ENCODE peak calls at places on chromosomes 16 and 17, in seven cellular contexts. B is right atrium auricular region, F is SJSA1, H is heart right ventricle, O is OCI-LY7, K is stomach, N is prostate gland. T is an unnamed sample.

GRCh38 chr17:29931253-29931932 is 1.4 kb upstream of the SSH2 start:
- DNase-seq in K (peak; percentile 69), F (peak; percentile 84), H (peak; percentile 71), B (peak; percentile 75), O (peak; percentile 99), N (peak; percentile 68), T (peak; percentile 54)

GRCh38 chr16:54447606-54448440 is 161.2 kb upstream of the IRX3 start:
- DNase-seq in N (no peak), H (no peak), O (no peak), F (peak; percentile 63), B (peak; percentile 61), K (no peak), T (no peak)

GRCh38 chr17:15947331-15947730 is 2.4 kb downstream of the ADORA2B start:
- DNase-seq in O (no peak), F (no peak), K (no peak), H (no peak), N (no peak), B (no peak), T (no peak)

GRCh38 chr16:15792563-15792971 is 64.3 kb downstream of the MYH11 start:
- DNase-seq in B (no peak), F (no peak), N (no peak), O (peak; percentile 61), H (no peak), K (no peak), T (no peak)

GRCh38 chr16:14132696-14133048 is 61.6 kb downstream of the MRTFB start:
- DNase-seq in F (no peak), K (no peak), B (no peak), H (no peak), N (no peak), O (no peak), T (no peak)

GRCh38 chr17:66222772-66223350 is 6.4 kb downstream of the APOH start:
- DNase-seq in F (no peak), H (no peak), K (no peak), B (no peak), O (no peak), N (no peak), T (no peak)

GRCh38 chr17:70378005-70378404 is 208.7 kb downstream of the KCNJ2 start:
- DNase-seq in F (no peak), N (no peak), O (no peak), B (no peak), K (no peak), H (no peak), T (no peak)

GRCh38 chr16:89598199-89598598 is 15.2 kb upstream of the DPEP1 start:
- DNase-seq in K (no peak), H (no peak), N (no peak), O (no peak), B (no peak), F (no peak), T (no peak)

GRCh38 chr16:79210629-79211028 is 389.9 kb downstream of the MAF start:
- DNase-seq in N (no peak), O (no peak), B (no peak), K (no peak), H (no peak), F (no peak), T (no peak)

GRCh38 chr16:49491736-49492089 is 118.1 kb downstream of the C16orf78 start:
- DNase-seq in N (peak; percentile 59), B (no peak), F (no peak), H (peak; percentile 51), K (no peak), O (no peak), T (no peak)

GRCh38 chr17:78449983-78450382 is 71.5 kb downstream of the PGS1 start:
- DNase-seq in F (no peak), N (no peak), K (no peak), O (no peak), B (no peak), H (no peak), T (no peak)

DNA sequence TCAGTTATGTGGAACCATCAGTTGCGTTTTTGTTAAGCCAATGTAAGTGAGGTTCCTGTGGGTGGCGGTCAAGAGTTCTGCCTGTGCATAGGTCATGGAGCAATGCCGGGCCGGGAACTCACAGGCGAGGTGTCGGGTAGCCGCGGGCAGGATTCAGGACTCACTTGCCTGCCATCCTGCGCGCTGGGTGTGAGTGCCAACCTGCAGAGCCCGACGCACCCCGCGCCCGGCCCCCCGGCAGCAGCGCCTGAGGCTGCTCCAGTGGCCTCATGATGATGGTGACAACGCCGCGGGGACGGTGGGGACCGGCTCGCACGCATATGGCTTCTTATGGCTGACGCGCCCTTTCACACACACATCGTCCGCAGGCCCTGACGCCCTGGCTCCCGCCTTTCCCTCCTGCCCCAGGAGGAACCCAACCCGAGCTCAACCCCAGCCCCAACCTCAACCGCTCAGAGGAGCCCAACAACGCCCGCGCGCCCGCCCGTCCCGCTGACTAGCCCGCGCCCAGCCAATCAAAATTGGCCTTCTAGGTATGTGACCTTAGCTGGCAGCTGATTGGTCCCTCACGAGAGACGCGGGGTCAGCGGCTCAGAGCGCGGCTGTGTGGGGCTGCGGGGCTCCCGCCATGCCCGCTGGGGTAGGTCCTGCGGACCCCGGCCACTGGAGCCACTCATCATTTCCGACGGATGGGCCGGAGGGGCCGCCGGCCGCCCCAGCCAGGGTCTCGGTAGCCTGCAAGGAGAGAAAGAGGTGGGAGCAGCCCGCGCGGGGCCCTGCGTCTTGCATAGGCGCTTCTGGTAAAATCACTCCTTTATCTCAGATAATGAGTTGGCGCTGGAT is at the start of gene C16orf95:
- DNase-seq in K (peak; percentile 98), H (peak; percentile 97), F (peak; percentile 94), O (peak; percentile 96), N (peak; percentile 96), B (peak; percentile 98), T (peak; percentile 98)
- H3K4me1 ChIP-seq in K (peaks cover 16% of the 10 kb centered on the region), H (no peaks in the 10 kb centered on the region), F (peaks cover 15% of the 10 kb centered on the region), O (peaks cover 18% of the 10 kb centered on the region), N (peaks cover 6% of the 10 kb centered on the region), B (peaks cover 7% of the 10 kb centered on the region), T (peaks cover 4% of the 10 kb centered on the region)

GRCh38 chr17:48022906-48023305 is 14.7 kb downstream of the COPZ2 start:
- DNase-seq in H (no peak), F (no peak), K (no peak), B (no peak), O (no peak), N (no peak), T (no peak)

GRCh38 chr17:48024149-48025039 is 13.2 kb downstream of the COPZ2 start:
- DNase-seq in N (peak; percentile 36), K (peak; percentile 57), B (no peak), O (no peak), F (no peak), H (peak; percentile 24), T (peak; percentile 84)

GRCh38 chr17:48025040-48025903 is 12.3 kb downstream of the COPZ2 start:
- DNase-seq in H (peak; percentile 96), B (peak; percentile 98), F (peak; percentile 95), K (peak; percentile 98), O (peak; percentile 97), N (peak; percentile 97), T (peak; percentile 99)

GRCh38 chr17:48023408-48024148 is 14.0 kb downstream of the COPZ2 start:
- DNase-seq in O (peak; percentile 71), F (peak; percentile 77), B (peak; percentile 80), K (peak; percentile 92), H (peak; percentile 77), N (peak; percentile 87), T (peak; percentile 84)

GRCh38 chr17:48021964-48022363 is 15.6 kb downstream of the COPZ2 start:
- DNase-seq in N (no peak), H (no peak), K (no peak), F (no peak), O (no peak), B (no peak), T (no peak)
- H3K4me1 ChIP-seq in N (peaks cover 29% of the 10 kb centered on the region), H (peaks cover 18% of the 10 kb centered on the region), K (peaks cover 40% of the 10 kb centered on the region), F (peaks cover 39% of the 10 kb centered on the region), O (peaks cover 40% of the 10 kb centered on the region), B (peaks cover 39% of the 10 kb centered on the region), T (no peaks in the 10 kb centered on the region)

GRCh38 chr17:3890082-3890892 is 2.6 kb downstream of the CAMKK1 start:
- DNase-seq in N (peak; percentile 56), K (peak; percentile 41), O (no peak), B (peak; percentile 89), H (peak; percentile 72), F (peak; percentile 98), T (peak; percentile 60)

GRCh38 chr17:3890893-3891219 is 2.0 kb downstream of the CAMKK1 start:
- DNase-seq in F (no peak), K (no peak), H (no peak), N (no peak), O (no peak), B (no peak), T (no peak)

GRCh38 chr17:3888343-3889171 is 4.3 kb downstream of the CAMKK1 start:
- DNase-seq in H (peak; percentile 86), N (peak; percentile 87), K (peak; percentile 81), F (peak; percentile 91), B (peak; percentile 88), O (no peak), T (no peak)

GRCh38 chr17:3887811-3888210 is 5.0 kb downstream of the CAMKK1 start:
- DNase-seq in K (no peak), N (no peak), O (no peak), B (no peak), H (no peak), F (no peak), T (no peak)

DNA sequence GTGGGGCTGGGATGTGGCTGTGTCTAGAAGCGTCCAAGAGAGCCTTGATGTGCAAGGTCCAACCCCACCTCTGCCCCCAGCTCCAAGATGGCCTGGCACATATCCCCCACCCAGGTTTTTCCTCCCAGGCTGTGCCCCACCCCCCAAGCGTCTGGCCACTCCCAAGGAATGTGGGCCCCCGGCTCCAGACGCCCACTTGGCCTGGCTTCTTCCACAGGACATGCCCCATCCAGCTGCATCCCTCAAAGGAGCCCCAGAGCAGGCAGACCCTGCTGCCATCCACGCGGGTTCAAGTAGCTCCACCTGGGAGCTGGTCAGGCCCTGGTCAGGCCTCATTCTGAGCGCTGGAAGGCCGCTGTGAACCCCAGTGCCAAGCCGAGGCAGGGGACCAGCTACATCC is 3.2 kb downstream of the CAMKK1 start:
- DNase-seq in F (no peak), O (no peak), B (no peak), N (no peak), K (no peak), H (no peak), T (no peak)
- H3K4me1 ChIP-seq in F (peaks cover 93% of the 10 kb centered on the region), O (peaks cover 28% of the 10 kb centered on the region), B (peaks cover 84% of the 10 kb centered on the region), N (peaks cover 24% of the 10 kb centered on the region), K (peaks cover 73% of the 10 kb centered on the region), H (peaks cover 24% of the 10 kb centered on the region), T (peaks cover 44% of the 10 kb centered on the region)

GRCh38 chr17:63433746-63434591 is 12.1 kb downstream of the CYB561 start:
- DNase-seq in H (peak; percentile 78), O (no peak), B (peak; percentile 96), F (peak; percentile 16), N (peak; percentile 56), K (peak; percentile 87), T (peak; percentile 52)

GRCh38 chr17:63435681-63436522 is 10.2 kb downstream of the CYB561 start:
- DNase-seq in B (no peak), K (peak; percentile 67), H (no peak), N (peak; percentile 71), O (peak; percentile 75), F (no peak), T (no peak)

GRCh38 chr17:63436523-63437110 is 9.5 kb downstream of the CYB561 start:
- DNase-seq in B (no peak), H (no peak), O (no peak), K (peak; percentile 63), F (no peak), N (no peak), T (no peak)

GRCh38 chr17:63437287-63438091 is 8.6 kb downstream of the CYB561 start:
- DNase-seq in F (no peak), K (peak; percentile 65), B (no peak), O (no peak), N (no peak), H (no peak), T (no peak)

GRCh38 chr17:63434951-63435571 is 11.0 kb downstream of the CYB561 start:
- DNase-seq in K (peak; percentile 96), O (no peak), B (no peak), N (peak; percentile 91), H (peak; percentile 83), F (no peak), T (peak; percentile 89)
- H3K4me1 ChIP-seq in K (peaks cover 92% of the 10 kb centered on the region), O (peaks cover 20% of the 10 kb centered on the region), B (peaks cover 85% of the 10 kb centered on the region), N (peaks cover 45% of the 10 kb centered on the region), H (peaks cover 32% of the 10 kb centered on the region), F (peaks cover 44% of the 10 kb centered on the region), T (peaks cover 17% of the 10 kb centered on the region)

T was measured in lung.